ENCODE peak calls at places on chromosomes 3 and 15, in nine cellular contexts. V, C, A, F, T, S, R, O and X are unnamed samples.

GRCh38 chr3:45994661-45995369 is 809 bp downstream of the FYCO1 start:
- DNase-seq in R (peak), S (peak), O (no peak), F (no peak), T (peak), V (peak), C (peak), A (peak), X (peak)

GRCh38 chr15:78873796-78874761 is 1.4 kb downstream of the MORF4L1 start:
- DNase-seq in C (no peak), S (peak), A (peak), O (peak), F (peak), V (no peak), R (peak), T (peak), X (no peak)

GRCh38 chr15:100170280-100170654 is 171.5 kb downstream of the ADAMTS17 start:
- DNase-seq in R (no peak), C (no peak), A (peak), F (no peak), V (no peak), S (no peak), T (no peak), O (no peak), X (no peak)

GRCh38 chr3:184524981-184525336 is 36.6 kb upstream of the EPHB3 start:
- DNase-seq in V (peak), T (peak), F (no peak), O (no peak), C (no peak), R (peak), S (no peak), A (no peak), X (no peak)

GRCh38 chr3:8962226-8962861 is 928 bp downstream of the RAD18 start:
- DNase-seq in T (no peak), C (no peak), A (no peak), R (no peak), V (no peak), S (no peak), F (peak), O (peak), X (no peak)

GRCh38 chr15:85587707-85588441 is 206.9 kb downstream of the KLHL25 start:
- DNase-seq in F (peak), O (peak), R (no peak), A (no peak), T (no peak), V (peak), C (no peak), S (no peak), X (no peak)

GRCh38 chr3:12454808-12455121 is 29.5 kb upstream of the TSEN2 start:
- DNase-seq in T (no peak), O (no peak), V (no peak), F (peak), A (no peak), S (no peak), R (no peak), C (no peak), X (no peak)

GRCh38 chr15:68492855-68493254 is 60.9 kb upstream of the ITGA11 start:
- DNase-seq in V (peak), C (no peak), R (no peak), F (peak), A (no peak), T (no peak), S (no peak), O (no peak), X (no peak)